ENCODE peak calls at places on chromosomes 16 and 17, in nine cellular contexts. One of them, this sample, is unnamed.

GRCh38 chr16:86199871-86200700 is 301.1 kb downstream of the IRF8 start:
- DNase-seq in fibroblast of lung: peak
- DNase-seq in GM12865: no peak
- DNase-seq in Caco-2: no peak
- DNase-seq in left ventricle myocardium inferior: no peak
- DNase-seq in cardiac muscle cell: no peak
- DNase-seq in progenitor cell of endocrine pancreas: no peak
- DNase-seq in AG04450: peak
- DNase-seq in heart right ventricle: no peak
- DNase-seq in this sample: no peak

GRCh38 chr17:57043276-57043675 is 41.8 kb upstream of the AKAP1 start:
- DNase-seq in AG04450: no peak
- DNase-seq in left ventricle myocardium inferior: no peak
- DNase-seq in progenitor cell of endocrine pancreas: no peak
- DNase-seq in heart right ventricle: no peak
- DNase-seq in Caco-2: no peak
- DNase-seq in cardiac muscle cell: no peak
- DNase-seq in GM12865: no peak
- DNase-seq in fibroblast of lung: no peak
- DNase-seq in this sample: no peak

GRCh38 chr17:79790805-79791353 is 6.0 kb downstream of the CBX8 start:
- DNase-seq in fibroblast of lung: no peak
- DNase-seq in AG04450: no peak
- DNase-seq in progenitor cell of endocrine pancreas: no peak
- DNase-seq in heart right ventricle: no peak
- DNase-seq in GM12865: no peak
- DNase-seq in left ventricle myocardium inferior: no peak
- DNase-seq in Caco-2: no peak
- DNase-seq in cardiac muscle cell: no peak
- DNase-seq in this sample: no peak

GRCh38 chr17:74147966-74148365 is 55.5 kb upstream of the RPL38 start:
- DNase-seq in left ventricle myocardium inferior: no peak
- DNase-seq in AG04450: no peak
- DNase-seq in GM12865: no peak
- DNase-seq in cardiac muscle cell: no peak
- DNase-seq in progenitor cell of endocrine pancreas: no peak
- DNase-seq in Caco-2: no peak
- DNase-seq in heart right ventricle: no peak
- DNase-seq in fibroblast of lung: no peak
- DNase-seq in this sample: no peak

GRCh38 chr17:61753696-61754095 is 109.6 kb downstream of the BRIP1 start:
- DNase-seq in heart right ventricle: no peak
- DNase-seq in Caco-2: no peak
- DNase-seq in left ventricle myocardium inferior: no peak
- DNase-seq in GM12865: no peak
- DNase-seq in fibroblast of lung: no peak
- DNase-seq in progenitor cell of endocrine pancreas: no peak
- DNase-seq in cardiac muscle cell: no peak
- DNase-seq in AG04450: no peak
- DNase-seq in this sample: no peak

GRCh38 chr17:77535435-77535834 is 394.7 kb downstream of the SEC14L1 start:
- DNase-seq in progenitor cell of endocrine pancreas: no peak
- DNase-seq in heart right ventricle: no peak
- DNase-seq in left ventricle myocardium inferior: no peak
- DNase-seq in Caco-2: no peak
- DNase-seq in cardiac muscle cell: peak
- DNase-seq in fibroblast of lung: no peak
- DNase-seq in AG04450: no peak
- DNase-seq in GM12865: no peak
- DNase-seq in this sample: no peak

GRCh38 chr16:2775765-2776499 is 1.1 kb downstream of the ELOB start:
- DNase-seq in Caco-2: no peak
- DNase-seq in AG04450: no peak
- DNase-seq in GM12865: no peak
- DNase-seq in progenitor cell of endocrine pancreas: no peak
- DNase-seq in fibroblast of lung: no peak
- DNase-seq in heart right ventricle: no peak
- DNase-seq in left ventricle myocardium inferior: no peak
- DNase-seq in cardiac muscle cell: no peak
- DNase-seq in this sample: no peak

GRCh38 chr16:86073103-86073625 is 174.2 kb downstream of the IRF8 start:
- DNase-seq in left ventricle myocardium inferior: no peak
- DNase-seq in heart right ventricle: no peak
- DNase-seq in GM12865: no peak
- DNase-seq in cardiac muscle cell: no peak
- DNase-seq in progenitor cell of endocrine pancreas: no peak
- DNase-seq in AG04450: no peak
- DNase-seq in fibroblast of lung: no peak
- DNase-seq in Caco-2: peak
- DNase-seq in this sample: no peak

GRCh38 chr17:49925916-49926315 is 43.1 kb upstream of the DLX4 start:
- DNase-seq in left ventricle myocardium inferior: peak
- DNase-seq in AG04450: no peak
- DNase-seq in GM12865: no peak
- DNase-seq in Caco-2: no peak
- DNase-seq in heart right ventricle: peak
- DNase-seq in progenitor cell of endocrine pancreas: no peak
- DNase-seq in fibroblast of lung: no peak
- DNase-seq in cardiac muscle cell: peak
- DNase-seq in this sample: no peak

GRCh38 chr17:46795379-46795952 is 23.0 kb downstream of the WNT3 start:
- DNase-seq in fibroblast of lung: no peak
- DNase-seq in AG04450: no peak
- DNase-seq in GM12865: no peak
- DNase-seq in heart right ventricle: no peak
- DNase-seq in progenitor cell of endocrine pancreas: no peak
- DNase-seq in left ventricle myocardium inferior: no peak
- DNase-seq in Caco-2: no peak
- DNase-seq in cardiac muscle cell: no peak
- DNase-seq in this sample: no peak

GRCh38 chr17:70329751-70330150 is 160.4 kb downstream of the KCNJ2 start:
- DNase-seq in left ventricle myocardium inferior: no peak
- DNase-seq in GM12865: no peak
- DNase-seq in fibroblast of lung: no peak
- DNase-seq in heart right ventricle: no peak
- DNase-seq in AG04450: no peak
- DNase-seq in progenitor cell of endocrine pancreas: no peak
- DNase-seq in cardiac muscle cell: no peak
- DNase-seq in Caco-2: no peak
- DNase-seq in this sample: no peak

GRCh38 chr16:27085182-27085581 is 18.5 kb downstream of the C16orf82 start:
- DNase-seq in left ventricle myocardium inferior: no peak
- DNase-seq in cardiac muscle cell: no peak
- DNase-seq in fibroblast of lung: no peak
- DNase-seq in progenitor cell of endocrine pancreas: no peak
- DNase-seq in AG04450: no peak
- DNase-seq in heart right ventricle: no peak
- DNase-seq in Caco-2: no peak
- DNase-seq in GM12865: no peak
- DNase-seq in this sample: no peak

GRCh38 chr17:57344261-57344660 is 87.9 kb downstream of the MSI2 start:
- DNase-seq in GM12865: no peak
- DNase-seq in fibroblast of lung: no peak
- DNase-seq in left ventricle myocardium inferior: no peak
- DNase-seq in Caco-2: no peak
- DNase-seq in AG04450: no peak
- DNase-seq in cardiac muscle cell: no peak
- DNase-seq in progenitor cell of endocrine pancreas: no peak
- DNase-seq in heart right ventricle: no peak
- DNase-seq in this sample: no peak

GRCh38 chr17:8444506-8444905 is 8.8 kb downstream of the NDEL1 start:
- DNase-seq in heart right ventricle: no peak
- DNase-seq in fibroblast of lung: no peak
- DNase-seq in cardiac muscle cell: no peak
- DNase-seq in progenitor cell of endocrine pancreas: no peak
- DNase-seq in left ventricle myocardium inferior: no peak
- DNase-seq in GM12865: no peak
- DNase-seq in AG04450: no peak
- DNase-seq in Caco-2: no peak
- DNase-seq in this sample: no peak

GRCh38 chr17:64005734-64006167 is 7.6 kb downstream of the PRR29 start:
- DNase-seq in cardiac muscle cell: no peak
- DNase-seq in progenitor cell of endocrine pancreas: no peak
- DNase-seq in fibroblast of lung: no peak
- DNase-seq in heart right ventricle: no peak
- DNase-seq in left ventricle myocardium inferior: no peak
- DNase-seq in GM12865: no peak
- DNase-seq in Caco-2: peak
- DNase-seq in AG04450: no peak
- DNase-seq in this sample: no peak

DNA sequence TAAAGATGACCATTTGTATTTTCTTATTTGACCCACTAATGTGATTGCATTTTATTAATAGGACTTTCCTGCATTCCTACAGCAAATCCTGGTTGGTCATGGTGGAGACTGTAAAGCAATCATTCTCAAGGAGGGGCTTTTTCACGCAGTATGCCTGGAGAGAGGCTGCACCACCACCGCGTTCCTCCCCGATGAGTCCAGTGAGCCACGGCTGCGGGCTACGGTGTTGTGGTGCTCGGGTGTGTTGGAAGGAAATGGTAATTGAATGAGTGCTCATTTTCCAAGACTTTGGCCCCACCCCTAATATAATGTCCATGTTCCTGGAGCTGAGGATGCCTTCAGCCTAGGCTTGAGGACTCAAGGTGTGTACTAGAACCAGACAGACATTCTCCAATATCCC is 39.6 kb downstream of the HEATR6 start:
- DNase-seq in heart right ventricle: no peak
- DNase-seq in GM12865: no peak
- DNase-seq in Caco-2: no peak
- DNase-seq in cardiac muscle cell: no peak
- DNase-seq in fibroblast of lung: no peak
- DNase-seq in left ventricle myocardium inferior: no peak
- DNase-seq in progenitor cell of endocrine pancreas: no peak
- DNase-seq in AG04450: no peak
- DNase-seq in this sample: no peak
- TF ChIP-seq CTCF in heart right ventricle: no peak
- TF ChIP-seq CTCF in GM12865: no peak
- TF ChIP-seq CTCF in Caco-2: no peak
- TF ChIP-seq CTCF in cardiac muscle cell: no peak
- TF ChIP-seq CTCF in fibroblast of lung: no peak
- TF ChIP-seq CTCF in left ventricle myocardium inferior: no peak
- TF ChIP-seq CTCF in progenitor cell of endocrine pancreas: no peak
- TF ChIP-seq CTCF in AG04450: no peak
- TF ChIP-seq CTCF in this sample: no peak

DNA sequence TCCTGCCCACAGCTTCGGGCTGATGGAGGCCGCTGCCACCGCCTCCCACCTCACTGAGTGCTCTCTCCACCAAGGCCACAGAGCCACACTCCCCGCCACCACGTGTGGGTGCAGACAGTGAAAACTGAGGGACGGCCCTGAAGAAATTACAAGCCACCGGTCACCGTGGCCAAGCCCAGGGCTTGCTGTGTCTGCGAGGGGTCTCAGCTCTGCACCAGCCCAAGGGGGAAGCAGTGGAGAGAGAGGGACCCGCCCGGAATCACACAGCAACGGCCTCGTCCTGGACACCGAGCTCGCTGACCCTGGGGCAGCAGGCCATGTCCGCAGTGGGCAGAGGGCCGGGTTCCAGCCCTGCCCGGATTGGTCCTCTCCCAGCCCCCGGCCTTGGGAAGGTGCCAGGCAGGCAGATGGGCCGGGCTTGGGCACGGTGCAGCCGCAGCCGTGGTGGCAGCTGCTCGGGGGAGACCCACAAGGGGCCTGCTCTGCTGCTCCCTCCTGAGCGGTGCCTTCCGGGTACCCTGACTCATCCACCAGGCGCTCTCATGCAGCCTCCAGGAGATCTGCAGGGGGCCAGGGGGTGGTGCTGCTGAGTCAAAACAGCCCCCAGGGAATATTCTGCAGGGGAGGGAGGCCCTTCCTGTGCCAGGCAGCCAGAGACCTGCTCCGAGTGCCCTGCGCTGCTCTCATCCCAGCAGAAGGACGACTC is 52.0 kb downstream of the CBFA2T3 start:
- DNase-seq in fibroblast of lung: peak
- DNase-seq in progenitor cell of endocrine pancreas: no peak
- DNase-seq in heart right ventricle: no peak
- DNase-seq in AG04450: peak
- DNase-seq in GM12865: peak
- DNase-seq in left ventricle myocardium inferior: no peak
- DNase-seq in Caco-2: peak
- DNase-seq in cardiac muscle cell: peak
- DNase-seq in this sample: peak
- TF ChIP-seq CTCF in fibroblast of lung: peak
- TF ChIP-seq CTCF in progenitor cell of endocrine pancreas: no peak
- TF ChIP-seq CTCF in heart right ventricle: no peak
- TF ChIP-seq CTCF in AG04450: peak
- TF ChIP-seq CTCF in GM12865: peak
- TF ChIP-seq CTCF in left ventricle myocardium inferior: peak
- TF ChIP-seq CTCF in Caco-2: peak
- TF ChIP-seq CTCF in cardiac muscle cell: peak
- TF ChIP-seq CTCF in this sample: peak

GRCh38 chr17:45283711-45284110 is 21.8 kb upstream of the SPATA32 start:
- DNase-seq in cardiac muscle cell: no peak
- DNase-seq in AG04450: no peak
- DNase-seq in left ventricle myocardium inferior: peak
- DNase-seq in Caco-2: no peak
- DNase-seq in GM12865: no peak
- DNase-seq in fibroblast of lung: no peak
- DNase-seq in heart right ventricle: no peak
- DNase-seq in progenitor cell of endocrine pancreas: no peak
- DNase-seq in this sample: no peak

GRCh38 chr17:45282683-45283644 is 21.1 kb upstream of the SPATA32 start:
- DNase-seq in Caco-2: no peak
- DNase-seq in GM12865: no peak
- DNase-seq in progenitor cell of endocrine pancreas: no peak
- DNase-seq in AG04450: peak
- DNase-seq in fibroblast of lung: peak
- DNase-seq in cardiac muscle cell: peak
- DNase-seq in left ventricle myocardium inferior: peak
- DNase-seq in heart right ventricle: no peak
- DNase-seq in this sample: no peak

GRCh38 chr17:45287526-45288264 is 25.8 kb upstream of the SPATA32 start:
- DNase-seq in AG04450: no peak
- DNase-seq in heart right ventricle: no peak
- DNase-seq in fibroblast of lung: no peak
- DNase-seq in GM12865: no peak
- DNase-seq in Caco-2: no peak
- DNase-seq in progenitor cell of endocrine pancreas: no peak
- DNase-seq in cardiac muscle cell: no peak
- DNase-seq in left ventricle myocardium inferior: no peak
- DNase-seq in this sample: no peak

GRCh38 chr17:45286286-45286685 is 24.4 kb upstream of the SPATA32 start:
- DNase-seq in Caco-2: no peak
- DNase-seq in GM12865: no peak
- DNase-seq in progenitor cell of endocrine pancreas: no peak
- DNase-seq in left ventricle myocardium inferior: no peak
- DNase-seq in cardiac muscle cell: no peak
- DNase-seq in fibroblast of lung: no peak
- DNase-seq in AG04450: no peak
- DNase-seq in heart right ventricle: no peak
- DNase-seq in this sample: no peak

GRCh38 chr17:45284176-45285140 is 22.6 kb upstream of the SPATA32 start:
- DNase-seq in fibroblast of lung: no peak
- DNase-seq in Caco-2: no peak
- DNase-seq in left ventricle myocardium inferior: peak
- DNase-seq in AG04450: no peak
- DNase-seq in heart right ventricle: peak
- DNase-seq in cardiac muscle cell: no peak
- DNase-seq in progenitor cell of endocrine pancreas: no peak
- DNase-seq in GM12865: peak
- DNase-seq in this sample: no peak
- TF ChIP-seq CTCF in fibroblast of lung: peak
- TF ChIP-seq CTCF in Caco-2: no peak
- TF ChIP-seq CTCF in left ventricle myocardium inferior: peak
- TF ChIP-seq CTCF in AG04450: peak
- TF ChIP-seq CTCF in heart right ventricle: no peak
- TF ChIP-seq CTCF in cardiac muscle cell: peak
- TF ChIP-seq CTCF in progenitor cell of endocrine pancreas: peak
- TF ChIP-seq CTCF in GM12865: peak
- TF ChIP-seq CTCF in this sample: peak

GRCh38 chr17:4500188-4500565 is 1.5 kb downstream of the SPNS2 start:
- DNase-seq in cardiac muscle cell: no peak
- DNase-seq in AG04450: no peak
- DNase-seq in fibroblast of lung: no peak
- DNase-seq in heart right ventricle: no peak
- DNase-seq in left ventricle myocardium inferior: no peak
- DNase-seq in progenitor cell of endocrine pancreas: no peak
- DNase-seq in GM12865: no peak
- DNase-seq in Caco-2: no peak
- DNase-seq in this sample: no peak
- TF ChIP-seq CTCF in cardiac muscle cell: no peak
- TF ChIP-seq CTCF in AG04450: no peak
- TF ChIP-seq CTCF in fibroblast of lung: no peak
- TF ChIP-seq CTCF in heart right ventricle: no peak
- TF ChIP-seq CTCF in left ventricle myocardium inferior: peak
- TF ChIP-seq CTCF in progenitor cell of endocrine pancreas: no peak
- TF ChIP-seq CTCF in GM12865: no peak
- TF ChIP-seq CTCF in Caco-2: no peak
- TF ChIP-seq CTCF in this sample: no peak

This sample was measured in AG09319.